ENCODE peak calls at places on chromosomes 6 and 20, in four cellular contexts. One of them, this sample, is unnamed.

GRCh38 chr6:80165143-80165542 is 58.7 kb downstream of the BCKDHB start:
- DNase-seq in sigmoid colon: no peak
- DNase-seq in esophagus muscularis mucosa: no peak
- DNase-seq in A549: no peak
- DNase-seq in this sample: no peak

GRCh38 chr6:20554817-20555216 is 20.6 kb downstream of the CDKAL1 start:
- DNase-seq in sigmoid colon: no peak
- DNase-seq in esophagus muscularis mucosa: no peak
- DNase-seq in A549: no peak
- DNase-seq in this sample: no peak

GRCh38 chr6:39239527-39240154 is 10.4 kb upstream of the KCNK5 start:
- DNase-seq in sigmoid colon: peak; percentile 68
- DNase-seq in esophagus muscularis mucosa: no peak
- DNase-seq in A549: no peak
- DNase-seq in this sample: no peak

GRCh38 chr6:55902796-55903195 is 27.4 kb upstream of the BMP5 start:
- DNase-seq in sigmoid colon: no peak
- DNase-seq in esophagus muscularis mucosa: no peak
- DNase-seq in A549: no peak
- DNase-seq in this sample: no peak

GRCh38 chr6:43630980-43631619 is 2.0 kb upstream of the GTPBP2 start:
- DNase-seq in sigmoid colon: no peak
- DNase-seq in esophagus muscularis mucosa: no peak
- DNase-seq in A549: no peak
- DNase-seq in this sample: no peak

GRCh38 chr6:53925891-53926290 is 131.1 kb downstream of the LRRC1 start:
- DNase-seq in sigmoid colon: no peak
- DNase-seq in esophagus muscularis mucosa: no peak
- DNase-seq in A549: no peak
- DNase-seq in this sample: no peak

GRCh38 chr20:3828798-3829197 is 8.5 kb downstream of the AP5S1 start:
- DNase-seq in sigmoid colon: no peak
- DNase-seq in esophagus muscularis mucosa: no peak
- DNase-seq in A549: no peak
- DNase-seq in this sample: no peak

GRCh38 chr6:84804720-84805119 is 40.3 kb upstream of the TBX18 start:
- DNase-seq in sigmoid colon: no peak
- DNase-seq in esophagus muscularis mucosa: no peak
- DNase-seq in A549: no peak
- DNase-seq in this sample: no peak

GRCh38 chr20:32034581-32035397 is 17.3 kb upstream of the HCK start:
- DNase-seq in sigmoid colon: no peak
- DNase-seq in esophagus muscularis mucosa: no peak
- DNase-seq in A549: peak; percentile 21
- DNase-seq in this sample: no peak

GRCh38 chr6:19851273-19852089 is 14.3 kb downstream of the ID4 start:
- DNase-seq in sigmoid colon: no peak
- DNase-seq in esophagus muscularis mucosa: no peak
- DNase-seq in A549: peak; percentile 72
- DNase-seq in this sample: peak; percentile 46

GRCh38 chr6:135215563-135215962 is 34.5 kb downstream of the MYB start:
- DNase-seq in sigmoid colon: no peak
- DNase-seq in esophagus muscularis mucosa: peak; percentile 70
- DNase-seq in A549: no peak
- DNase-seq in this sample: no peak
- TF ChIP-seq POLR2A in sigmoid colon: no peak
- TF ChIP-seq POLR2A in esophagus muscularis mucosa: no peak
- TF ChIP-seq POLR2A in A549: no peak
- TF ChIP-seq POLR2A in this sample: no peak

GRCh38 chr20:44186201-44186600 is 787 bp downstream of the JPH2 start:
- DNase-seq in sigmoid colon: no peak
- DNase-seq in esophagus muscularis mucosa: peak; percentile 92
- DNase-seq in A549: no peak
- DNase-seq in this sample: no peak
- H3K4me3 ChIP-seq in sigmoid colon: peak overlapping the region; percentile 80
- H3K4me3 ChIP-seq in esophagus muscularis mucosa: peak overlapping the region; percentile 72
- H3K4me3 ChIP-seq in A549: peak overlapping the region; percentile 48
- H3K4me3 ChIP-seq in this sample: peak overlapping the region; percentile 13

GRCh38 chr20:50210066-50210619 is 19.5 kb downstream of the CEBPB start:
- DNase-seq in sigmoid colon: no peak
- DNase-seq in esophagus muscularis mucosa: no peak
- DNase-seq in A549: no peak
- DNase-seq in this sample: no peak

GRCh38 chr20:50203951-50204937 is 13.6 kb downstream of the CEBPB start:
- DNase-seq in sigmoid colon: no peak
- DNase-seq in esophagus muscularis mucosa: no peak
- DNase-seq in A549: no peak
- DNase-seq in this sample: no peak

GRCh38 chr20:50211065-50211464 is 20.4 kb downstream of the CEBPB start:
- DNase-seq in sigmoid colon: no peak
- DNase-seq in esophagus muscularis mucosa: no peak
- DNase-seq in A549: no peak
- DNase-seq in this sample: no peak

GRCh38 chr20:50208085-50208491 is 17.5 kb downstream of the CEBPB start:
- DNase-seq in sigmoid colon: no peak
- DNase-seq in esophagus muscularis mucosa: no peak
- DNase-seq in A549: no peak
- DNase-seq in this sample: no peak

DNA sequence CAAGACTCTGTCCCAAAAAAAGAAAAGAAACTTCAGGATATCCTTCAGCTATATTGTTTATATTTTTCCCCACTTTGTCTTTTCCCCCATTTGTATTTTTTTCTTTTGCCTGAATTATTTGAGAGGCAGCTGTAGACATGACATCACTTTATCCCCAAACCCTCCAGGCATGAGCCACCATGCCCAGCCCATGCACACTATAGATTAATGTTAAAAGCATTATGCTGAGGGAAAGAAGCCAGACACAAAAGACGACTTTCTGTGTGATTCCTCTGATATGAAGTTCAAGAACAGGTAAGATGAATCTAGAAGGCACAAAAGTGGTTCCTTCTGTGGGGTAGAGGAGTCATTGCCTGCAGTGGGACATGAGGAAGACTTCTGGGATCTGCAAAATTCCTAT is 16.4 kb downstream of the CEBPB start:
- DNase-seq in sigmoid colon: no peak
- DNase-seq in esophagus muscularis mucosa: no peak
- DNase-seq in A549: no peak
- DNase-seq in this sample: no peak
- TF ChIP-seq EP300 in sigmoid colon: no peak
- TF ChIP-seq EP300 in esophagus muscularis mucosa: no peak
- TF ChIP-seq EP300 in A549: no peak
- TF ChIP-seq EP300 in this sample: no peak

GRCh38 chr20:51541189-51542032 is 1.1 kb downstream of the NFATC2 start:
- DNase-seq in sigmoid colon: peak; percentile 91
- DNase-seq in esophagus muscularis mucosa: peak; percentile 94
- DNase-seq in A549: no peak
- DNase-seq in this sample: peak; percentile 81
- TF ChIP-seq POLR2A in sigmoid colon: no peak
- TF ChIP-seq POLR2A in esophagus muscularis mucosa: no peak
- TF ChIP-seq POLR2A in A549: no peak
- TF ChIP-seq POLR2A in this sample: no peak

DNA sequence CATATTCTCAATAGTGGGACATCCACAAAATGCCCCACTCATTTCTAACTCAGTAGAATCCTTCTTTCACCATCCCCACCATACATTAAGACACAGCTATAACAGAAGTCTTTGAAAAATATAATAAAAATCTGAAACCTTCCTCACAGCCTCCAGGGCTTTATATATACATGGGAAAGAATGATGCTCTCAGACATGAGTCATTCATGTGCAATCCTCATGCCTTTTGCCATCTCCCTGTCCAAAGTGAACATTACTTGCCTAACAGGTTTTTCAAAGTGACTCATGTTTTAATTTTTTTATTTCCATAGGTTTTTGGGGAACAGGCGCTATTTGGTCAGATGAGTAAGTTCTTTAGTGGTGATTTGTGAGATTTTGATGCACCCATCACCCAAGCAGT is 162.7 kb downstream of the RALGAPA2 start:
- DNase-seq in sigmoid colon: no peak
- DNase-seq in esophagus muscularis mucosa: no peak
- DNase-seq in A549: peak; percentile 17
- DNase-seq in this sample: no peak
- H3K4me3 ChIP-seq in sigmoid colon: no peak overlapping the region
- H3K4me3 ChIP-seq in esophagus muscularis mucosa: no peak overlapping the region
- H3K4me3 ChIP-seq in A549: no peak overlapping the region
- H3K4me3 ChIP-seq in this sample: no peak overlapping the region

GRCh38 chr6:22325481-22325880 is 28.6 kb upstream of the PRL start:
- DNase-seq in sigmoid colon: no peak
- DNase-seq in esophagus muscularis mucosa: no peak
- DNase-seq in A549: no peak
- DNase-seq in this sample: no peak

GRCh38 chr6:22322103-22322882 is 25.5 kb upstream of the PRL start:
- DNase-seq in sigmoid colon: no peak
- DNase-seq in esophagus muscularis mucosa: no peak
- DNase-seq in A549: no peak
- DNase-seq in this sample: no peak

GRCh38 chr6:22318404-22318803 is 21.6 kb upstream of the PRL start:
- DNase-seq in sigmoid colon: no peak
- DNase-seq in esophagus muscularis mucosa: no peak
- DNase-seq in A549: no peak
- DNase-seq in this sample: no peak

GRCh38 chr6:22323848-22324247 is 27.0 kb upstream of the PRL start:
- DNase-seq in sigmoid colon: no peak
- DNase-seq in esophagus muscularis mucosa: no peak
- DNase-seq in A549: no peak
- DNase-seq in this sample: no peak

DNA sequence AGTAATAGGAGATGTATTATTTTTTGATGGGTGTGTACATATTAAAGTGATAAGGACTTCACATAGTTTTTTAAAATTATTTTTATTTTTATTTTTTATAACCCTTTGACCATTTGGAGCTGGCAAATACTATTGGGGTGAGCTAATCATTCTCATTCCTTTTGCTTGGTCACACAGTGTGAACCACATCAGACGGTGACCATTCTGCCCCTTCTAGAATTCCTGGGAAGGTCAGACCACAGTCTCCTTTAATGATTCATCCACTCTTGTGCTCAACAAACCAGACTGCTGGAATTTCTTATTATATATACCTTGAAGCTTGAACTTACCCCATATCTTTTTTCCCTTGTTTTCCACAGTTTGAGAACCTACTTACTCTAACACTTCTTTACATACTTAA is 23.9 kb upstream of the PRL start:
- DNase-seq in sigmoid colon: no peak
- DNase-seq in esophagus muscularis mucosa: no peak
- DNase-seq in A549: peak; percentile 67
- DNase-seq in this sample: no peak
- TF ChIP-seq EP300 in sigmoid colon: no peak
- TF ChIP-seq EP300 in esophagus muscularis mucosa: no peak
- TF ChIP-seq EP300 in A549: peak; percentile 30
- TF ChIP-seq EP300 in this sample: no peak

GRCh38 chr20:57445298-57445697 is 54.1 kb downstream of the RBM38 start:
- DNase-seq in sigmoid colon: peak; percentile 96
- DNase-seq in esophagus muscularis mucosa: no peak
- DNase-seq in A549: no peak
- DNase-seq in this sample: no peak
- TF ChIP-seq POLR2A in sigmoid colon: no peak
- TF ChIP-seq POLR2A in esophagus muscularis mucosa: no peak
- TF ChIP-seq POLR2A in A549: no peak
- TF ChIP-seq POLR2A in this sample: no peak

GRCh38 chr6:148530394-148530923 is 187.8 kb downstream of the SASH1 start:
- DNase-seq in sigmoid colon: no peak
- DNase-seq in esophagus muscularis mucosa: peak; percentile 90
- DNase-seq in A549: peak; percentile 7
- DNase-seq in this sample: no peak
- H3K4me3 ChIP-seq in sigmoid colon: peak overlapping the region; percentile 8
- H3K4me3 ChIP-seq in esophagus muscularis mucosa: peak overlapping the region; percentile 31
- H3K4me3 ChIP-seq in A549: no peak overlapping the region
- H3K4me3 ChIP-seq in this sample: no peak overlapping the region

GRCh38 chr20:38340693-38341092 is 5.6 kb upstream of the LBP start:
- DNase-seq in sigmoid colon: no peak
- DNase-seq in esophagus muscularis mucosa: no peak
- DNase-seq in A549: no peak
- DNase-seq in this sample: no peak

GRCh38 chr20:38343107-38343797 is 3.0 kb upstream of the LBP start:
- DNase-seq in sigmoid colon: peak; percentile 82
- DNase-seq in esophagus muscularis mucosa: no peak
- DNase-seq in A549: peak; percentile 35
- DNase-seq in this sample: peak; percentile 44

GRCh38 chr20:38343798-38344701 is 2.2 kb upstream of the LBP start:
- DNase-seq in sigmoid colon: no peak
- DNase-seq in esophagus muscularis mucosa: no peak
- DNase-seq in A549: no peak
- DNase-seq in this sample: no peak

GRCh38 chr20:38342196-38342595 is 4.1 kb upstream of the LBP start:
- DNase-seq in sigmoid colon: no peak
- DNase-seq in esophagus muscularis mucosa: no peak
- DNase-seq in A549: no peak
- DNase-seq in this sample: no peak

GRCh38 chr20:38342716-38343106 is 3.6 kb upstream of the LBP start:
- DNase-seq in sigmoid colon: no peak
- DNase-seq in esophagus muscularis mucosa: no peak
- DNase-seq in A549: no peak
- DNase-seq in this sample: no peak
- TF ChIP-seq EP300 in sigmoid colon: no peak
- TF ChIP-seq EP300 in esophagus muscularis mucosa: no peak
- TF ChIP-seq EP300 in A549: no peak
- TF ChIP-seq EP300 in this sample: no peak